ENCODE peak calls at places on chromosomes 3 and 15, in six cellular contexts. One of them, this sample, is unnamed.

GRCh38 chr3:136899622-136900158 is 37.7 kb downstream of the NCK1 start:
- DNase-seq in ecto neural progenitor cell: no peak
- DNase-seq in RWPE1: no peak
- DNase-seq in kidney tubule cell: no peak
- DNase-seq in GM03348: no peak
- DNase-seq in germinal center: no peak
- DNase-seq in this sample: no peak

GRCh38 chr3:177658354-177658753 is 461.1 kb upstream of the TBL1XR1 start:
- DNase-seq in ecto neural progenitor cell: no peak
- DNase-seq in RWPE1: no peak
- DNase-seq in kidney tubule cell: peak
- DNase-seq in GM03348: no peak
- DNase-seq in germinal center: no peak
- DNase-seq in this sample: no peak

GRCh38 chr15:69758810-69759410 is 306.3 kb downstream of the RPLP1 start:
- DNase-seq in ecto neural progenitor cell: no peak
- DNase-seq in RWPE1: no peak
- DNase-seq in kidney tubule cell: peak
- DNase-seq in GM03348: peak
- DNase-seq in germinal center: peak
- DNase-seq in this sample: no peak

GRCh38 chr3:140276698-140277097 is 341.7 kb downstream of the CLSTN2 start:
- DNase-seq in ecto neural progenitor cell: no peak
- DNase-seq in RWPE1: no peak
- DNase-seq in kidney tubule cell: peak
- DNase-seq in GM03348: peak
- DNase-seq in germinal center: no peak
- DNase-seq in this sample: peak

GRCh38 chr3:170475091-170475705 is 56.5 kb downstream of the CLDN11 start:
- DNase-seq in ecto neural progenitor cell: no peak
- DNase-seq in RWPE1: no peak
- DNase-seq in kidney tubule cell: no peak
- DNase-seq in GM03348: no peak
- DNase-seq in germinal center: no peak
- DNase-seq in this sample: no peak

GRCh38 chr3:172449468-172450149 is 1.4 kb upstream of the GHSR start:
- DNase-seq in ecto neural progenitor cell: peak
- DNase-seq in RWPE1: peak
- DNase-seq in kidney tubule cell: peak
- DNase-seq in GM03348: peak
- DNase-seq in germinal center: no peak
- DNase-seq in this sample: peak

GRCh38 chr3:100335137-100335833 is 728 bp downstream of the NIT2 start:
- DNase-seq in ecto neural progenitor cell: no peak
- DNase-seq in RWPE1: peak
- DNase-seq in kidney tubule cell: peak
- DNase-seq in GM03348: peak
- DNase-seq in germinal center: peak
- DNase-seq in this sample: peak

GRCh38 chr3:6354653-6355052 is 506.3 kb upstream of the GRM7 start:
- DNase-seq in ecto neural progenitor cell: no peak
- DNase-seq in RWPE1: no peak
- DNase-seq in kidney tubule cell: no peak
- DNase-seq in GM03348: no peak
- DNase-seq in germinal center: no peak
- DNase-seq in this sample: no peak

GRCh38 chr15:37133619-37134018 is 33.3 kb upstream of the MEIS2 start:
- DNase-seq in ecto neural progenitor cell: no peak
- DNase-seq in RWPE1: no peak
- DNase-seq in kidney tubule cell: no peak
- DNase-seq in GM03348: no peak
- DNase-seq in germinal center: no peak
- DNase-seq in this sample: no peak

GRCh38 chr15:69160976-69161877 is 792 bp downstream of the GLCE start:
- DNase-seq in ecto neural progenitor cell: peak
- DNase-seq in RWPE1: peak
- DNase-seq in kidney tubule cell: peak
- DNase-seq in GM03348: peak
- DNase-seq in germinal center: peak
- DNase-seq in this sample: peak

GRCh38 chr3:188853896-188854295 is 317.9 kb upstream of the TPRG1 start:
- DNase-seq in ecto neural progenitor cell: no peak
- DNase-seq in RWPE1: no peak
- DNase-seq in kidney tubule cell: no peak
- DNase-seq in GM03348: peak
- DNase-seq in germinal center: no peak
- DNase-seq in this sample: no peak

GRCh38 chr15:29568840-29569532 is 253.3 kb downstream of the TJP1 start:
- DNase-seq in ecto neural progenitor cell: no peak
- DNase-seq in RWPE1: peak
- DNase-seq in kidney tubule cell: peak
- DNase-seq in GM03348: no peak
- DNase-seq in germinal center: no peak
- DNase-seq in this sample: peak

GRCh38 chr3:61315874-61316273 is 64.6 kb upstream of the FHIT start:
- DNase-seq in ecto neural progenitor cell: peak
- DNase-seq in RWPE1: no peak
- DNase-seq in kidney tubule cell: peak
- DNase-seq in GM03348: peak
- DNase-seq in germinal center: no peak
- DNase-seq in this sample: no peak

GRCh38 chr15:80514071-80514780 is 110.0 kb downstream of the ARNT2 start:
- DNase-seq in ecto neural progenitor cell: no peak
- DNase-seq in RWPE1: no peak
- DNase-seq in kidney tubule cell: peak
- DNase-seq in GM03348: peak
- DNase-seq in germinal center: no peak
- DNase-seq in this sample: no peak

GRCh38 chr3:185549111-185549510 is 3.3 kb downstream of the LIPH start:
- DNase-seq in ecto neural progenitor cell: no peak
- DNase-seq in RWPE1: peak
- DNase-seq in kidney tubule cell: peak
- DNase-seq in GM03348: peak
- DNase-seq in germinal center: no peak
- DNase-seq in this sample: no peak

GRCh38 chr3:54863806-54864205 is 64.1 kb downstream of the LRTM1 start:
- DNase-seq in ecto neural progenitor cell: no peak
- DNase-seq in RWPE1: no peak
- DNase-seq in kidney tubule cell: no peak
- DNase-seq in GM03348: no peak
- DNase-seq in germinal center: no peak
- DNase-seq in this sample: no peak

GRCh38 chr15:85950101-85950500 is 129.6 kb upstream of the AGBL1 start:
- DNase-seq in ecto neural progenitor cell: no peak
- DNase-seq in RWPE1: no peak
- DNase-seq in kidney tubule cell: no peak
- DNase-seq in GM03348: no peak
- DNase-seq in germinal center: peak
- DNase-seq in this sample: no peak

GRCh38 chr15:73495171-73495570 is 52.2 kb downstream of the REC114 start:
- DNase-seq in ecto neural progenitor cell: no peak
- DNase-seq in RWPE1: no peak
- DNase-seq in kidney tubule cell: no peak
- DNase-seq in GM03348: no peak
- DNase-seq in germinal center: no peak
- DNase-seq in this sample: no peak

GRCh38 chr15:75138016-75138999 is 63.4 kb upstream of the C15orf39 start:
- DNase-seq in ecto neural progenitor cell: no peak
- DNase-seq in RWPE1: no peak
- DNase-seq in kidney tubule cell: peak
- DNase-seq in GM03348: peak
- DNase-seq in germinal center: no peak
- DNase-seq in this sample: no peak

GRCh38 chr3:141632779-141633374 is 105.2 kb upstream of the RNF7 start:
- DNase-seq in ecto neural progenitor cell: no peak
- DNase-seq in RWPE1: no peak
- DNase-seq in kidney tubule cell: no peak
- DNase-seq in GM03348: no peak
- DNase-seq in germinal center: no peak
- DNase-seq in this sample: no peak

GRCh38 chr15:78374436-78375393 is 34.6 kb downstream of the CRABP1 start:
- DNase-seq in ecto neural progenitor cell: no peak
- DNase-seq in RWPE1: peak
- DNase-seq in kidney tubule cell: peak
- DNase-seq in GM03348: no peak
- DNase-seq in germinal center: no peak
- DNase-seq in this sample: no peak

GRCh38 chr15:73873889-73874511 is 636 bp downstream of the TBC1D21 start:
- DNase-seq in ecto neural progenitor cell: no peak
- DNase-seq in RWPE1: peak
- DNase-seq in kidney tubule cell: peak
- DNase-seq in GM03348: peak
- DNase-seq in germinal center: peak
- DNase-seq in this sample: no peak

GRCh38 chr15:58457466-58457965 is 25.7 kb downstream of the LIPC start:
- DNase-seq in ecto neural progenitor cell: no peak
- DNase-seq in RWPE1: peak
- DNase-seq in kidney tubule cell: peak
- DNase-seq in GM03348: peak
- DNase-seq in germinal center: no peak
- DNase-seq in this sample: no peak

GRCh38 chr3:10552631-10552943 is 47.2 kb upstream of the ATP2B2 start:
- DNase-seq in ecto neural progenitor cell: no peak
- DNase-seq in RWPE1: no peak
- DNase-seq in kidney tubule cell: no peak
- DNase-seq in GM03348: no peak
- DNase-seq in germinal center: no peak
- DNase-seq in this sample: no peak

GRCh38 chr3:51670053-51670666 is 892 bp upstream of the TEX264 start:
- DNase-seq in ecto neural progenitor cell: no peak
- DNase-seq in RWPE1: no peak
- DNase-seq in kidney tubule cell: no peak
- DNase-seq in GM03348: no peak
- DNase-seq in germinal center: no peak
- DNase-seq in this sample: no peak

GRCh38 chr3:82474711-82475110 is 713.3 kb upstream of the GBE1 start:
- DNase-seq in ecto neural progenitor cell: no peak
- DNase-seq in RWPE1: peak
- DNase-seq in kidney tubule cell: peak
- DNase-seq in GM03348: no peak
- DNase-seq in germinal center: no peak
- DNase-seq in this sample: no peak

GRCh38 chr3:66268864-66269263 is 48.1 kb downstream of the SLC25A26 start:
- DNase-seq in ecto neural progenitor cell: no peak
- DNase-seq in RWPE1: no peak
- DNase-seq in kidney tubule cell: no peak
- DNase-seq in GM03348: no peak
- DNase-seq in germinal center: no peak
- DNase-seq in this sample: no peak

GRCh38 chr15:69154684-69155083 is 5.8 kb upstream of the GLCE start:
- DNase-seq in ecto neural progenitor cell: no peak
- DNase-seq in RWPE1: peak
- DNase-seq in kidney tubule cell: peak
- DNase-seq in GM03348: peak
- DNase-seq in germinal center: no peak
- DNase-seq in this sample: no peak

GRCh38 chr3:15754047-15754446 is 43.7 kb downstream of the ANKRD28 start:
- DNase-seq in ecto neural progenitor cell: no peak
- DNase-seq in RWPE1: peak
- DNase-seq in kidney tubule cell: peak
- DNase-seq in GM03348: peak
- DNase-seq in germinal center: no peak
- DNase-seq in this sample: no peak

GRCh38 chr15:51205050-51205707 is 110.5 kb upstream of the TNFAIP8L3 start:
- DNase-seq in ecto neural progenitor cell: no peak
- DNase-seq in RWPE1: no peak
- DNase-seq in kidney tubule cell: no peak
- DNase-seq in GM03348: no peak
- DNase-seq in germinal center: no peak
- DNase-seq in this sample: no peak

GRCh38 chr3:172102123-172102882 is 62.9 kb downstream of the FNDC3B start:
- DNase-seq in ecto neural progenitor cell: no peak
- DNase-seq in RWPE1: no peak
- DNase-seq in kidney tubule cell: peak
- DNase-seq in GM03348: no peak
- DNase-seq in germinal center: peak
- DNase-seq in this sample: no peak

GRCh38 chr3:101433652-101434051 is 79.4 kb downstream of the SENP7 start:
- DNase-seq in ecto neural progenitor cell: no peak
- DNase-seq in RWPE1: no peak
- DNase-seq in kidney tubule cell: no peak
- DNase-seq in GM03348: no peak
- DNase-seq in germinal center: no peak
- DNase-seq in this sample: no peak

GRCh38 chr3:113255100-113255853 is 43.9 kb downstream of the BOC start:
- DNase-seq in ecto neural progenitor cell: no peak
- DNase-seq in RWPE1: no peak
- DNase-seq in kidney tubule cell: no peak
- DNase-seq in GM03348: peak
- DNase-seq in germinal center: no peak
- DNase-seq in this sample: no peak

GRCh38 chr3:62361824-62362223 is 11.5 kb downstream of the FEZF2 start:
- DNase-seq in ecto neural progenitor cell: no peak
- DNase-seq in RWPE1: no peak
- DNase-seq in kidney tubule cell: no peak
- DNase-seq in GM03348: no peak
- DNase-seq in germinal center: no peak
- DNase-seq in this sample: no peak

GRCh38 chr3:51099794-51100542 is 285.1 kb upstream of the MANF start:
- DNase-seq in ecto neural progenitor cell: peak
- DNase-seq in RWPE1: peak
- DNase-seq in kidney tubule cell: peak
- DNase-seq in GM03348: peak
- DNase-seq in germinal center: no peak
- DNase-seq in this sample: peak

GRCh38 chr3:156341324-156341723 is 213.6 kb downstream of the SSR3 start:
- DNase-seq in ecto neural progenitor cell: no peak
- DNase-seq in RWPE1: no peak
- DNase-seq in kidney tubule cell: no peak
- DNase-seq in GM03348: no peak
- DNase-seq in germinal center: no peak
- DNase-seq in this sample: no peak

GRCh38 chr15:76229266-76229665 is 82.0 kb downstream of the ETFA start:
- DNase-seq in ecto neural progenitor cell: no peak
- DNase-seq in RWPE1: no peak
- DNase-seq in kidney tubule cell: no peak
- DNase-seq in GM03348: no peak
- DNase-seq in germinal center: no peak
- DNase-seq in this sample: no peak

GRCh38 chr3:15964605-15965061 is 166.9 kb upstream of the ANKRD28 start:
- DNase-seq in ecto neural progenitor cell: no peak
- DNase-seq in RWPE1: no peak
- DNase-seq in kidney tubule cell: peak
- DNase-seq in GM03348: peak
- DNase-seq in germinal center: no peak
- DNase-seq in this sample: peak

This sample was measured in glutamatergic neuron.